ENCODE peak calls at places on chromosomes 7 and 10, in seven cellular contexts. Y is hypothalamus; I is HEK293T; A is fibroblast of the conjunctiva; P is AG08395; L is nucleus accumbens; F is stimulated activated CD4-positive, alpha-beta T cell treated with anti-CD3 and anti-CD28 coated beads, TNF-alpha, amount 100 ng/mL, for 4 hours. V is an unnamed sample.

GRCh38 chr10:33942508-33942907 is 608.0 kb upstream of the NRP1 start:
- DNase-seq in I (no peak), A (no peak), Y (no peak), L (no peak), P (no peak), F (no peak), V (no peak)

GRCh38 chr7:42574693-42575084 is 337.2 kb downstream of the C7orf25 start:
- DNase-seq in L (no peak), F (no peak), Y (no peak), A (no peak), I (peak; percentile 9), P (peak; percentile 24), V (no peak)

GRCh38 chr10:132618158-132618924 is 80.8 kb downstream of the INPP5A start:
- DNase-seq in L (no peak), Y (no peak), P (peak; percentile 27), F (no peak), A (no peak), I (no peak), V (no peak)

GRCh38 chr7:16915405-16915804 is 33.6 kb upstream of the AGR3 start:
- DNase-seq in Y (no peak), P (peak; percentile 84), F (no peak), L (no peak), A (peak; percentile 74), I (no peak), V (peak; percentile 73)

GRCh38 chr10:48363617-48364355 is 57.3 kb downstream of the MAPK8 start:
- DNase-seq in L (no peak), F (no peak), Y (no peak), P (peak; percentile 46), I (peak; percentile 39), A (peak; percentile 64), V (peak; percentile 50)

GRCh38 chr7:127968547-127968946 is 62.7 kb downstream of the LRRC4 start:
- DNase-seq in Y (no peak), P (no peak), A (no peak), I (no peak), L (no peak), F (no peak), V (no peak)

GRCh38 chr7:115976651-115977050 is 53.9 kb downstream of the TFEC start:
- DNase-seq in I (no peak), P (no peak), A (no peak), F (no peak), L (no peak), Y (no peak), V (no peak)

GRCh38 chr10:24981161-24981710 is 28.8 kb upstream of the PRTFDC1 start:
- DNase-seq in I (no peak), F (no peak), Y (no peak), P (no peak), L (no peak), A (no peak), V (no peak)

GRCh38 chr10:43265799-43266721 is 805 bp downstream of the RASGEF1A start:
- DNase-seq in I (peak; percentile 51), P (no peak), F (no peak), Y (no peak), A (no peak), L (no peak), V (no peak)